ENCODE peak calls at places on chromosome 16, in seven cellular contexts. One of them, this sample, is unnamed.

GRCh38 chr16:28494141-28494851 is at the start of gene APOBR:
- DNase-seq in A549: no peak
- DNase-seq in GM23338: no peak
- DNase-seq in lower lobe of right lung: peak
- DNase-seq in tibial nerve: no peak
- DNase-seq in GM12864: peak
- DNase-seq in epithelial cell of esophagus: no peak
- DNase-seq in this sample: no peak

GRCh38 chr16:17050468-17050867 is 420.3 kb downstream of the XYLT1 start:
- DNase-seq in A549: no peak
- DNase-seq in GM23338: no peak
- DNase-seq in lower lobe of right lung: no peak
- DNase-seq in tibial nerve: no peak
- DNase-seq in GM12864: no peak
- DNase-seq in epithelial cell of esophagus: no peak
- DNase-seq in this sample: no peak

GRCh38 chr16:1474796-1475551 is at the start of gene CLCN7:
- DNase-seq in A549: peak
- DNase-seq in GM23338: peak
- DNase-seq in lower lobe of right lung: peak
- DNase-seq in tibial nerve: peak
- DNase-seq in GM12864: peak
- DNase-seq in epithelial cell of esophagus: peak
- DNase-seq in this sample: peak

GRCh38 chr16:30946671-30947532 is 2.0 kb upstream of the ORAI3 start:
- DNase-seq in A549: no peak
- DNase-seq in GM23338: no peak
- DNase-seq in lower lobe of right lung: no peak
- DNase-seq in tibial nerve: no peak
- DNase-seq in GM12864: no peak
- DNase-seq in epithelial cell of esophagus: no peak
- DNase-seq in this sample: no peak

GRCh38 chr16:31458073-31458834 is 1.0 kb upstream of the ARMC5 start:
- DNase-seq in A549: peak
- DNase-seq in GM23338: peak
- DNase-seq in lower lobe of right lung: peak
- DNase-seq in tibial nerve: no peak
- DNase-seq in GM12864: no peak
- DNase-seq in epithelial cell of esophagus: peak
- DNase-seq in this sample: no peak

GRCh38 chr16:89841275-89841674 is 13.0 kb downstream of the SPIRE2 start:
- DNase-seq in A549: no peak
- DNase-seq in GM23338: no peak
- DNase-seq in lower lobe of right lung: no peak
- DNase-seq in tibial nerve: no peak
- DNase-seq in GM12864: no peak
- DNase-seq in epithelial cell of esophagus: no peak
- DNase-seq in this sample: no peak

GRCh38 chr16:65698943-65699342 is 577.1 kb upstream of the CDH11 start:
- DNase-seq in A549: no peak
- DNase-seq in GM23338: no peak
- DNase-seq in lower lobe of right lung: no peak
- DNase-seq in tibial nerve: no peak
- DNase-seq in GM12864: no peak
- DNase-seq in epithelial cell of esophagus: no peak
- DNase-seq in this sample: peak

GRCh38 chr16:73713301-73713700 is 583.3 kb upstream of the PSMD7 start:
- DNase-seq in A549: no peak
- DNase-seq in GM23338: no peak
- DNase-seq in lower lobe of right lung: no peak
- DNase-seq in tibial nerve: no peak
- DNase-seq in GM12864: no peak
- DNase-seq in epithelial cell of esophagus: no peak
- DNase-seq in this sample: no peak

GRCh38 chr16:64339052-64339770 is 782.7 kb downstream of the CDH11 start:
- DNase-seq in A549: no peak
- DNase-seq in GM23338: no peak
- DNase-seq in lower lobe of right lung: no peak
- DNase-seq in tibial nerve: no peak
- DNase-seq in GM12864: no peak
- DNase-seq in epithelial cell of esophagus: no peak
- DNase-seq in this sample: peak

GRCh38 chr16:30351586-30352419 is 3.3 kb downstream of the CD2BP2 start:
- DNase-seq in A549: peak
- DNase-seq in GM23338: no peak
- DNase-seq in lower lobe of right lung: peak
- DNase-seq in tibial nerve: peak
- DNase-seq in GM12864: no peak
- DNase-seq in epithelial cell of esophagus: no peak
- DNase-seq in this sample: peak

GRCh38 chr16:85286970-85287814 is 174.9 kb upstream of the CIBAR2 start:
- DNase-seq in A549: no peak
- DNase-seq in GM23338: no peak
- DNase-seq in lower lobe of right lung: peak
- DNase-seq in tibial nerve: peak
- DNase-seq in GM12864: no peak
- DNase-seq in epithelial cell of esophagus: no peak
- DNase-seq in this sample: no peak

GRCh38 chr16:86432691-86433090 is 77.6 kb upstream of the FOXF1 start:
- DNase-seq in A549: no peak
- DNase-seq in GM23338: no peak
- DNase-seq in lower lobe of right lung: no peak
- DNase-seq in tibial nerve: no peak
- DNase-seq in GM12864: no peak
- DNase-seq in epithelial cell of esophagus: no peak
- DNase-seq in this sample: no peak

GRCh38 chr16:25135239-25135878 is 23.8 kb downstream of the LCMT1 start:
- DNase-seq in A549: peak
- DNase-seq in GM23338: no peak
- DNase-seq in lower lobe of right lung: no peak
- DNase-seq in tibial nerve: no peak
- DNase-seq in GM12864: no peak
- DNase-seq in epithelial cell of esophagus: peak
- DNase-seq in this sample: no peak

GRCh38 chr16:71474864-71475263 is 12.8 kb upstream of the ZNF23 start:
- DNase-seq in A549: no peak
- DNase-seq in GM23338: no peak
- DNase-seq in lower lobe of right lung: no peak
- DNase-seq in tibial nerve: no peak
- DNase-seq in GM12864: no peak
- DNase-seq in epithelial cell of esophagus: peak
- DNase-seq in this sample: no peak

GRCh38 chr16:73216932-73217331 is 169.0 kb upstream of the ZFHX3 start:
- DNase-seq in A549: no peak
- DNase-seq in GM23338: no peak
- DNase-seq in lower lobe of right lung: no peak
- DNase-seq in tibial nerve: no peak
- DNase-seq in GM12864: no peak
- DNase-seq in epithelial cell of esophagus: no peak
- DNase-seq in this sample: no peak

GRCh38 chr16:4806280-4806679 is 3.8 kb upstream of the ROGDI start:
- DNase-seq in A549: no peak
- DNase-seq in GM23338: no peak
- DNase-seq in lower lobe of right lung: no peak
- DNase-seq in tibial nerve: no peak
- DNase-seq in GM12864: no peak
- DNase-seq in epithelial cell of esophagus: no peak
- DNase-seq in this sample: no peak

GRCh38 chr16:17173134-17173729 is 297.5 kb downstream of the XYLT1 start:
- DNase-seq in A549: no peak
- DNase-seq in GM23338: no peak
- DNase-seq in lower lobe of right lung: peak
- DNase-seq in tibial nerve: peak
- DNase-seq in GM12864: no peak
- DNase-seq in epithelial cell of esophagus: no peak
- DNase-seq in this sample: peak

GRCh38 chr16:8565498-8565897 is 24.8 kb downstream of the TMEM114 start:
- DNase-seq in A549: no peak
- DNase-seq in GM23338: peak
- DNase-seq in lower lobe of right lung: no peak
- DNase-seq in tibial nerve: no peak
- DNase-seq in GM12864: no peak
- DNase-seq in epithelial cell of esophagus: no peak
- DNase-seq in this sample: no peak

GRCh38 chr16:21950782-21951521 is 2.2 kb upstream of the UQCRC2 start:
- DNase-seq in A549: peak
- DNase-seq in GM23338: peak
- DNase-seq in lower lobe of right lung: no peak
- DNase-seq in tibial nerve: no peak
- DNase-seq in GM12864: no peak
- DNase-seq in epithelial cell of esophagus: peak
- DNase-seq in this sample: no peak

GRCh38 chr16:49788505-49788904 is 67.4 kb downstream of the ZNF423 start:
- DNase-seq in A549: no peak
- DNase-seq in GM23338: no peak
- DNase-seq in lower lobe of right lung: no peak
- DNase-seq in tibial nerve: no peak
- DNase-seq in GM12864: no peak
- DNase-seq in epithelial cell of esophagus: no peak
- DNase-seq in this sample: no peak

DNA sequence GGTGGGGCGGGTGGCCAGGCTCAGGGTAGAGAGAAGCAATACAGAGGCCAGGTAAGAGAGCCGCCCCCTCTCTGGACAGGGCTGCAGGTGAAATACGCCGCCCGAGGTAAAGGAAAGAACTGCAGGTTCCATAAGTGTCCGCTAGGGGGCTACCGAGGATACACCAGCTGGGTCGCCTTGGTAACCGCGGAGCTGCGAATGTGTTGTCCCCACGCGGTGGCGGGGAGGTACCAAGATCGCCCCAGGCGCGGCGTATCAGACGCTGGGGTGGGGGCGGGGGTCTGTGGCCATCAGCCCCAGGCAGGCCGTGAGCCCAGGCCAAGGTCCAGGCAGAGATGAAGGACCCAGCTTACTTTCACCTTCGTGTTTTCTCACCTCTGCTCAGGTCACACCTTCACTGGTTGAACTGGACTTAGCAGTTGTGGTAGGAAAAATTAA is 18.4 kb upstream of the ZFP90 start:
- DNase-seq in A549: peak
- DNase-seq in GM23338: peak
- DNase-seq in lower lobe of right lung: peak
- DNase-seq in tibial nerve: peak
- DNase-seq in GM12864: peak
- DNase-seq in epithelial cell of esophagus: peak
- DNase-seq in this sample: no peak
- H3K4me3 ChIP-seq in A549: peak
- H3K4me3 ChIP-seq in GM23338: peak
- H3K4me3 ChIP-seq in lower lobe of right lung: peak
- H3K4me3 ChIP-seq in tibial nerve: peak
- H3K4me3 ChIP-seq in GM12864: no peak
- H3K4me3 ChIP-seq in epithelial cell of esophagus: peak
- H3K4me3 ChIP-seq in this sample: peak

GRCh38 chr16:11395008-11395948 is 50.0 kb downstream of the RMI2 start:
- DNase-seq in A549: no peak
- DNase-seq in GM23338: no peak
- DNase-seq in lower lobe of right lung: peak
- DNase-seq in tibial nerve: no peak
- DNase-seq in GM12864: no peak
- DNase-seq in epithelial cell of esophagus: no peak
- DNase-seq in this sample: no peak
- TF ChIP-seq CTCF in A549: peak
- TF ChIP-seq CTCF in GM23338: peak
- TF ChIP-seq CTCF in lower lobe of right lung: no peak
- TF ChIP-seq CTCF in tibial nerve: no peak
- TF ChIP-seq CTCF in GM12864: no peak
- TF ChIP-seq CTCF in epithelial cell of esophagus: peak
- TF ChIP-seq CTCF in this sample: no peak

GRCh38 chr16:77789085-77789611 is 784 bp downstream of the VAT1L start:
- DNase-seq in A549: no peak
- DNase-seq in GM23338: peak
- DNase-seq in lower lobe of right lung: no peak
- DNase-seq in tibial nerve: no peak
- DNase-seq in GM12864: no peak
- DNase-seq in epithelial cell of esophagus: peak
- DNase-seq in this sample: no peak

GRCh38 chr16:77789646-77790370 is 1.4 kb downstream of the VAT1L start:
- DNase-seq in A549: no peak
- DNase-seq in GM23338: peak
- DNase-seq in lower lobe of right lung: no peak
- DNase-seq in tibial nerve: no peak
- DNase-seq in GM12864: no peak
- DNase-seq in epithelial cell of esophagus: no peak
- DNase-seq in this sample: no peak

GRCh38 chr16:77787452-77787851 is 912 bp upstream of the VAT1L start:
- DNase-seq in A549: no peak
- DNase-seq in GM23338: no peak
- DNase-seq in lower lobe of right lung: no peak
- DNase-seq in tibial nerve: no peak
- DNase-seq in GM12864: no peak
- DNase-seq in epithelial cell of esophagus: no peak
- DNase-seq in this sample: no peak

GRCh38 chr16:77786448-77786847 is 1.9 kb upstream of the VAT1L start:
- DNase-seq in A549: no peak
- DNase-seq in GM23338: no peak
- DNase-seq in lower lobe of right lung: no peak
- DNase-seq in tibial nerve: no peak
- DNase-seq in GM12864: no peak
- DNase-seq in epithelial cell of esophagus: no peak
- DNase-seq in this sample: no peak

DNA sequence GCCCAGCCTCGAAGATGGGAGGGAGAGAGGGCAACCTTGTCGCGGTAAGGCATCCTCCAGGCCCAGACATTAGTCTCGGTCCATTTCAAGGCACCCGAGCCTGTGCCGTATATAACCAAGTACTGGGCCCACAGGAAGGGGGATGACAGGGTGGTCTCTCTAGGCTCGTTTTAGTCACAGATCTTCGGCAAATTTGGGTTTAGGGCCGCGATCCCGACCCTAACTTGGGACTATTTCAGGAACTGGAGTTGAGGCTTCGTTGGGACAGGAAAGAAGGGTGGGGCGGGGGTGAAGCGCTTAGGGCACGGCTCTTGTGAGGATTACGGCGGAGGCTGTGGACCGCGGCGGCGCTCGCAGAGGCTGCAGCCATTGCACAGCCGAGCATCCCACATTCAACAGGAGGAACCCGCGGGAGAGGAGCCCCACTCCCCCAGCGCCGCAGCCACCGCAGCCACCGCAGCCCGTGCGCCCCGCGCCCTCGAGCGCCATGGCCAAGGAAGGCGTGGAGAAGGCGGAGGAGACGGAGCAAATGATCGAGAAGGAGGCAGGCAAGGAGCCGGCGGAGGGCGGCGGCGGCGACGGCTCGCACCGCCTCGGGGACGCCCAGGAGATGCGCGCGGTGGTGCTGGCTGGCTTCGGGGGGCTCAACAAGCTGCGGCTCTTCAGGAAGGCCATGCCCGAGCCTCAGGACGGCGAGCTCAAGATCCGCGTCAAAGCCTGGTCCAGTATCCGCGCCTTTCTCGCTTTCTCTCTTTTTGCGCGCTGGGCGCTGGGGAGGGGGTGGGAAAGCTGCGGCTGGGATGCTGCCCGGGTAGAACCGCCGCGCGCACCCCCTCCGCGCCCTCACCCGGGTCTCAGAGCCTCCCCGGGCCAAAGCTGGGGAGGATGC is at the start of gene VAT1L:
- DNase-seq in A549: peak
- DNase-seq in GM23338: peak
- DNase-seq in lower lobe of right lung: no peak
- DNase-seq in tibial nerve: no peak
- DNase-seq in GM12864: no peak
- DNase-seq in epithelial cell of esophagus: peak
- DNase-seq in this sample: no peak
- H3K4me3 ChIP-seq in A549: peak
- H3K4me3 ChIP-seq in GM23338: peak
- H3K4me3 ChIP-seq in lower lobe of right lung: peak
- H3K4me3 ChIP-seq in tibial nerve: peak
- H3K4me3 ChIP-seq in GM12864: peak
- H3K4me3 ChIP-seq in epithelial cell of esophagus: peak
- H3K4me3 ChIP-seq in this sample: peak

GRCh38 chr16:19980866-19981265 is 92.8 kb downstream of the GPR139 start:
- DNase-seq in A549: peak
- DNase-seq in GM23338: peak
- DNase-seq in lower lobe of right lung: no peak
- DNase-seq in tibial nerve: no peak
- DNase-seq in GM12864: no peak
- DNase-seq in epithelial cell of esophagus: no peak
- DNase-seq in this sample: no peak
- TF ChIP-seq CTCF in A549: peak
- TF ChIP-seq CTCF in GM23338: peak
- TF ChIP-seq CTCF in lower lobe of right lung: peak
- TF ChIP-seq CTCF in tibial nerve: no peak
- TF ChIP-seq CTCF in GM12864: peak
- TF ChIP-seq CTCF in epithelial cell of esophagus: peak
- TF ChIP-seq CTCF in this sample: no peak

This sample was measured in AG09309.